ENCODE peak calls at places on chromosomes 12 and 14, in nine cellular contexts. W, U, E, K, D, B, N, P and J are unnamed samples.

GRCh38 chr14:33477752-33478151 is 473.1 kb downstream of the EGLN3 start:
- DNase-seq in W (no peak), U (no peak), E (no peak), K (no peak), D (no peak), B (no peak), N (no peak), P (no peak), J (no peak)

GRCh38 chr12:126286203-126286602 is 1221.0 kb downstream of the AACS start:
- DNase-seq in W (no peak), U (no peak), E (peak; percentile 14), K (no peak), D (no peak), B (no peak), N (no peak), P (no peak), J (no peak)

GRCh38 chr14:65032319-65032718 is 45.6 kb downstream of the FNTB start:
- DNase-seq in W (no peak), U (no peak), E (no peak), K (no peak), D (no peak), B (no peak), N (peak; percentile 90), P (no peak), J (no peak)

GRCh38 chr14:55746533-55746932 is 166.5 kb downstream of the KTN1 start:
- DNase-seq in W (no peak), U (peak; percentile 14), E (no peak), K (no peak), D (peak; percentile 4), B (no peak), N (no peak), P (no peak), J (no peak)

GRCh38 chr12:113271853-113272561 is 50.7 kb downstream of the TPCN1 start:
- DNase-seq in W (peak; percentile 55), U (peak; percentile 94), E (no peak), K (no peak), D (peak; percentile 82), B (no peak), N (peak; percentile 91), P (no peak), J (peak; percentile 79)

GRCh38 chr12:12249216-12250050 is 17.4 kb downstream of the LRP6 start:
- DNase-seq in W (no peak), U (no peak), E (no peak), K (no peak), D (no peak), B (no peak), N (no peak), P (no peak), J (no peak)

GRCh38 chr12:88638956-88639355 is 58.7 kb upstream of the KITLG start:
- DNase-seq in W (no peak), U (peak; percentile 58), E (no peak), K (no peak), D (peak; percentile 70), B (no peak), N (no peak), P (no peak), J (no peak)

GRCh38 chr12:109273354-109273753 is 35.7 kb downstream of the FOXN4 start:
- DNase-seq in W (no peak), U (no peak), E (no peak), K (no peak), D (no peak), B (no peak), N (no peak), P (no peak), J (no peak)